ENCODE peak calls at places on chromosomes 7 and 10, in six cellular contexts. T is Caco-2, C is psoas muscle, W is prostate gland, B is Peyer's patch, P is sigmoid colon. S is an unnamed sample.

GRCh38 chr7:2517004-2517403 is 2.6 kb upstream of the LFNG start:
- DNase-seq in W (no peak), B (no peak), P (no peak), T (no peak), C (no peak), S (no peak)

GRCh38 chr7:74399006-74399405 is 54.7 kb upstream of the GTF2IRD1 start:
- DNase-seq in T (no peak), B (no peak), C (no peak), W (no peak), P (peak; percentile 60), S (no peak)

GRCh38 chr10:77644557-77645243 is 7.1 kb upstream of the KCNMA1 start:
- DNase-seq in C (no peak), W (no peak), B (no peak), T (no peak), P (no peak), S (no peak)

GRCh38 chr10:110203500-110204455 is 3.6 kb upstream of the MXI1 start:
- DNase-seq in T (peak; percentile 36), C (no peak), P (no peak), B (peak; percentile 78), W (no peak), S (no peak)

GRCh38 chr10:126387041-126387908 is 1.0 kb downstream of the ADAM12 start:
- DNase-seq in T (peak; percentile 67), B (peak; percentile 68), W (peak; percentile 58), P (peak; percentile 74), C (peak; percentile 55), S (no peak)

GRCh38 chr7:88105231-88105630 is 114.6 kb downstream of the SRI start:
- DNase-seq in B (no peak), C (no peak), W (no peak), P (no peak), T (no peak), S (no peak)

GRCh38 chr10:18328941-18329340 is 188.7 kb downstream of the CACNB2 start:
- DNase-seq in B (no peak), W (no peak), T (no peak), C (no peak), P (no peak), S (no peak)

GRCh38 chr10:51905050-51905449 is 205.7 kb upstream of the CSTF2T start:
- DNase-seq in T (no peak), B (no peak), W (no peak), P (no peak), C (no peak), S (no peak)

GRCh38 chr7:133139350-133139749 is 57.5 kb upstream of the CHCHD3 start:
- DNase-seq in C (no peak), P (no peak), B (no peak), T (peak; percentile 66), W (no peak), S (no peak)

GRCh38 chr7:41711283-41712064 is 8.6 kb upstream of the INHBA start:
- DNase-seq in T (peak; percentile 20), W (no peak), P (no peak), B (no peak), C (no peak), S (peak; percentile 64)

GRCh38 chr10:97539523-97540200 is 32.9 kb upstream of the ANKRD2 start:
- DNase-seq in C (peak; percentile 66), T (peak; percentile 66), B (no peak), P (peak; percentile 73), W (no peak), S (peak; percentile 29)

GRCh38 chr7:132390705-132391104 is 185.6 kb downstream of the PLXNA4 start:
- DNase-seq in B (no peak), W (no peak), C (no peak), P (no peak), T (no peak), S (no peak)

GRCh38 chr10:120943542-120943941 is 92.4 kb downstream of the WDR11 start:
- DNase-seq in P (no peak), C (no peak), T (no peak), B (no peak), W (no peak), S (no peak)

GRCh38 chr10:124558901-124559321 is 97.3 kb downstream of the LHPP start:
- DNase-seq in W (no peak), T (no peak), B (no peak), C (peak; percentile 16), P (no peak), S (no peak)

GRCh38 chr7:66810716-66811115 is 70.2 kb downstream of the RABGEF1 start:
- DNase-seq in T (no peak), P (no peak), B (no peak), C (no peak), W (no peak), S (no peak)

GRCh38 chr10:635088-635861 is 54.2 kb downstream of the DIP2C start:
- DNase-seq in T (no peak), W (no peak), P (peak; percentile 80), B (no peak), C (no peak), S (no peak)

GRCh38 chr10:44132361-44133289 is 252.3 kb downstream of the CXCL12 start:
- DNase-seq in T (no peak), B (no peak), W (no peak), P (peak; percentile 74), C (peak; percentile 63), S (no peak)

GRCh38 chr10:107653832-107654287 is 489.4 kb upstream of the SORCS1 start:
- DNase-seq in B (no peak), W (no peak), P (no peak), T (no peak), C (no peak), S (no peak)

GRCh38 chr10:103845983-103846382 is 9.4 kb downstream of the SH3PXD2A start:
- DNase-seq in T (no peak), W (no peak), C (peak; percentile 23), B (no peak), P (peak; percentile 65), S (no peak)

GRCh38 chr7:723541-723940 is 3.0 kb upstream of the DNAAF5 start:
- DNase-seq in P (peak; percentile 39), C (no peak), W (no peak), T (no peak), B (no peak), S (no peak)

GRCh38 chr7:141115949-141116348 is 42.1 kb downstream of the TMEM178B start:
- DNase-seq in P (no peak), B (no peak), W (no peak), C (no peak), T (no peak), S (no peak)

GRCh38 chr7:141073173-141073640 is 657 bp upstream of the TMEM178B start:
- DNase-seq in B (no peak), W (peak; percentile 21), P (no peak), T (no peak), C (peak; percentile 48), S (no peak)

GRCh38 chr10:6255548-6256061 is 52.9 kb downstream of the PFKFB3 start:
- DNase-seq in W (peak; percentile 81), C (no peak), P (no peak), T (no peak), B (no peak), S (peak; percentile 66)

GRCh38 chr7:146844405-146844804 is 727.8 kb downstream of the CNTNAP2 start:
- DNase-seq in B (no peak), W (no peak), C (no peak), P (no peak), T (no peak), S (no peak)

GRCh38 chr7:135211179-135211945 is at the start of gene WDR91:
- DNase-seq in C (peak; percentile 97), T (peak; percentile 94), B (peak; percentile 99), P (peak; percentile 98), W (peak; percentile 96), S (peak; percentile 99)

DNA sequence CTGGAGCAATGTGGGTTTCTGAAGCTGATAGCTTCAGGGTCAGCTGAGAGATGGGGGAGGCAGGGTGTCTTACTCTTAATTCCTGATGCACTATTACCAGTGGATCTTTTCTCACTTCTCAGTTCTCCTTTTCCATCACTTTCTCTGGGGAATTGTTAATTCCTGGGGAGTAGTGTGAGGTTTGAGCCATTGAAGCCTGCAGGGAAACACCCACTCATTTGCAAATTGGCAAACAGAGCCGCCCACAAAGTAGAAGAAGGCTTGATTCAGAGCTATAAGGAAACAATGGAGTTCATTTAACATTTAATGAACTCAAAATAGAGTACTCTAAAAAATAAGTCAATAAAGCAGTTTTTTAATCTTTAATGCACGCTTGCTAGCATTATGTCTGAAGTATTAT is 4.3 kb upstream of the TECTB start:
- DNase-seq in C (no peak), P (no peak), T (no peak), W (no peak), B (no peak), S (no peak)
- H3K4me1 ChIP-seq in C (no peaks in the 10 kb centered on the region), P (no peaks in the 10 kb centered on the region), T (peaks cover 59% of the 10 kb centered on the region), W (no peaks in the 10 kb centered on the region), B (no peaks in the 10 kb centered on the region), S (peaks cover 61% of the 10 kb centered on the region)

GRCh38 chr10:102632394-102633062 is 11.8 kb upstream of the TRIM8 start:
- DNase-seq in C (peak; percentile 30), W (no peak), B (no peak), T (no peak), P (no peak), S (no peak)
- TF ChIP-seq CTCF in C (no peak), W (no peak), B (no peak), T (no peak), P (no peak), S (no peak)

GRCh38 chr10:61903991-61904350 is 2.5 kb downstream of the ARID5B start:
- DNase-seq in T (no peak), W (no peak), B (no peak), P (no peak), C (no peak), S (no peak)

GRCh38 chr10:61903184-61903990 is 1.9 kb downstream of the ARID5B start:
- DNase-seq in W (peak; percentile 61), B (peak; percentile 80), P (peak; percentile 78), T (peak; percentile 84), C (peak; percentile 61), S (peak; percentile 84)

GRCh38 chr10:61900829-61901783 is at the start of gene ARID5B:
- DNase-seq in B (no peak), P (no peak), C (no peak), W (peak; percentile 74), T (peak; percentile 84), S (no peak)

GRCh38 chr10:61901829-61902447 is 439 bp downstream of the ARID5B start:
- DNase-seq in P (no peak), W (no peak), B (no peak), C (no peak), T (peak; percentile 37), S (no peak)

GRCh38 chr10:61902448-61903183 is 1.1 kb downstream of the ARID5B start:
- DNase-seq in T (peak; percentile 86), P (peak; percentile 81), B (no peak), C (no peak), W (peak; percentile 79), S (peak; percentile 79)
- H3K4me1 ChIP-seq in T (peaks cover 57% of the 10 kb centered on the region), P (no peaks in the 10 kb centered on the region), B (no peaks in the 10 kb centered on the region), C (peaks cover 29% of the 10 kb centered on the region), W (peaks cover 5% of the 10 kb centered on the region), S (no peaks in the 10 kb centered on the region)

DNA sequence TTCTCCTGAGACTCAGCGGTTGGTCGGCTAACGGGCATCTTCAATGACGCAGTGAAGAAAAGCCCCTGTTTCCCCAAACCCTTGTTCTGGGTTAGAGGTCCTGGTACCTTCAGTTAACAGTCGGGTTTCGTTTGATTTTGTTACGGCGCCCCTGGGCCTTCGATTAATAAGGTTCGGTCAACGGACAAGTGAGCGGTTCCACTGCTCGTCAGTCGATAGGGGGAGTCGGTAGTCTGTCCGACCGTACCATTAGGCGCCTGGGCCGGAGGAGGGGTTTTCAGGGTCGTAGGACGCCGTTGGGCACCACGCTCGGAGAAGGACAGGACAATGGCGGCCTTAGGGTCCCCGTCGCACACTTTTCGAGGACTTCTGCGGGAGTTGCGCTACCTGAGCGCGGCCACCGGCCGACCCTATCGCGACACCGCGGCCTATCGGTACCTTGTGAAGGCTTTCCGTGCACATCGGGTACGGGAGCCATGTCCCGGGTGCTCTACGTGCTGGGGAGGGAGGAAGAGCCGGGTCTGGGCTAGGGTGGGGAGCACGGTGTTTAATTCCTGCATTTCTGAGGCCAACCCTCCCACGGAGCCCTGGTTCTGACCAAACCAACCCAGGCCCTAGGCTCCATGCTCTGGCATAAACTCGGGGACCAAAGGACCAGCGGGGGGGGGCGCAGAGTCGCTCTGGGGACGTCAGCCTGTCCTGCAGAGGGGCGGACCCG is at the start of gene FMC1:
- DNase-seq in C (peak; percentile 93), W (peak; percentile 95), T (peak; percentile 93), P (peak; percentile 98), B (peak; percentile 91), S (peak; percentile 97)
- TF ChIP-seq CTCF in C (peak; percentile 47), W (peak; percentile 56), T (peak; percentile 29), P (peak; percentile 57), B (peak; percentile 57), S (peak; percentile 29)

S was measured in right lobe of liver.